ENCODE peak calls at places on chromosomes 4 and X, in five cellular contexts. V, M, Y, N and Z are unnamed samples.

GRCh38 chr4:86593726-86594558 is at the start of gene PTPN13:
- DNase-seq in V (peak; percentile 95), M (peak; percentile 88), Y (peak; percentile 99), N (peak; percentile 99), Z (peak; percentile 95)

GRCh38 chr4:79848329-79848728 is 224.7 kb downstream of the ANTXR2 start:
- DNase-seq in V (no peak), M (no peak), Y (no peak), N (no peak), Z (no peak)

GRCh38 chrX:49197543-49198087 is 2.4 kb downstream of the SYP start:
- DNase-seq in V (no peak), M (no peak), Y (no peak), N (no peak), Z (no peak)

GRCh38 chr4:97548186-97548585 is 595.1 kb downstream of the STPG2 start:
- DNase-seq in V (no peak), M (no peak), Y (no peak), N (no peak), Z (no peak)

GRCh38 chr4:181909368-181909767 is 333.8 kb upstream of the TENM3 start:
- DNase-seq in V (no peak), M (no peak), Y (peak; percentile 64), N (no peak), Z (no peak)

GRCh38 chr4:145347684-145348083 is 134.0 kb upstream of the SMAD1 start:
- DNase-seq in V (no peak), M (no peak), Y (peak; percentile 84), N (no peak), Z (peak; percentile 30)

GRCh38 chr4:81366786-81367185 is 104.9 kb downstream of the RASGEF1B start:
- DNase-seq in V (no peak), M (no peak), Y (no peak), N (no peak), Z (no peak)

GRCh38 chr4:54233128-54233696 is 4.1 kb downstream of the PDGFRA start:
- DNase-seq in V (peak; percentile 83), M (peak; percentile 24), Y (peak; percentile 90), N (peak; percentile 96), Z (peak; percentile 78)

GRCh38 chr4:1072830-1073446 is 40.4 kb downstream of the RNF212 start:
- DNase-seq in V (peak; percentile 25), M (no peak), Y (peak; percentile 59), N (no peak), Z (peak; percentile 18)

GRCh38 chrX:9612146-9612505 is 147.3 kb downstream of the TBL1X start:
- DNase-seq in V (peak; percentile 57), M (no peak), Y (no peak), N (no peak), Z (no peak)

GRCh38 chrX:16826207-16826606 is 39.9 kb downstream of the TXLNG start:
- DNase-seq in V (peak; percentile 19), M (no peak), Y (peak; percentile 63), N (no peak), Z (no peak)

GRCh38 chr4:76821661-76822060 is 76.3 kb downstream of the SOWAHB start:
- DNase-seq in V (no peak), M (no peak), Y (peak; percentile 69), N (no peak), Z (no peak)

GRCh38 chrX:3811331-3812311 is 98.2 kb upstream of the PRKX start:
- DNase-seq in V (peak; percentile 30), M (no peak), Y (peak; percentile 56), N (no peak), Z (no peak)

GRCh38 chrX:26613951-26614350 is 398.0 kb downstream of the MAGEB5 start:
- DNase-seq in V (no peak), M (no peak), Y (peak; percentile 22), N (no peak), Z (no peak)

GRCh38 chrX:135114392-135114791 is 5.9 kb downstream of the ETDB start:
- DNase-seq in V (no peak), M (no peak), Y (no peak), N (no peak), Z (no peak)

GRCh38 chrX:39984191-39984956 is 113.4 kb downstream of the BCOR start:
- DNase-seq in V (no peak), M (no peak), Y (peak; percentile 45), N (no peak), Z (peak; percentile 55)

GRCh38 chr4:101643201-101643600 is 147.3 kb upstream of the BANK1 start:
- DNase-seq in V (no peak), M (no peak), Y (no peak), N (no peak), Z (no peak)

GRCh38 chrX:20547649-20548051 is 280.9 kb upstream of the RPS6KA3 start:
- DNase-seq in V (no peak), M (no peak), Y (peak; percentile 66), N (no peak), Z (peak; percentile 50)

GRCh38 chr4:143286733-143287570 is 49.7 kb upstream of the GAB1 start:
- DNase-seq in V (no peak), M (no peak), Y (peak; percentile 63), N (no peak), Z (no peak)